ENCODE peak calls at places on chromosomes 6 and 20, in six cellular contexts. One of them, this sample, is unnamed.

GRCh38 chr6:109235639-109236038 is 140.3 kb downstream of the CEP57L1 start:
- DNase-seq in choroid plexus epithelial cell: no peak
- DNase-seq in fibroblast of lung: no peak
- DNase-seq in H9: no peak
- DNase-seq in upper lobe of left lung: no peak
- DNase-seq in thoracic aorta: no peak
- DNase-seq in this sample: no peak

GRCh38 chr6:30163090-30163917 is at the start of gene TRIM15:
- DNase-seq in thoracic aorta: no peak
- DNase-seq in H9: peak
- DNase-seq in fibroblast of lung: no peak
- DNase-seq in upper lobe of left lung: no peak
- DNase-seq in choroid plexus epithelial cell: no peak
- DNase-seq in this sample: no peak

GRCh38 chr20:41334036-41334435 is 6.6 kb upstream of the LPIN3 start:
- DNase-seq in thoracic aorta: no peak
- DNase-seq in choroid plexus epithelial cell: no peak
- DNase-seq in upper lobe of left lung: no peak
- DNase-seq in fibroblast of lung: no peak
- DNase-seq in H9: no peak
- DNase-seq in this sample: no peak

GRCh38 chr6:152091201-152091600 is 283.7 kb downstream of the ESR1 start:
- DNase-seq in fibroblast of lung: no peak
- DNase-seq in H9: no peak
- DNase-seq in choroid plexus epithelial cell: peak
- DNase-seq in thoracic aorta: no peak
- DNase-seq in upper lobe of left lung: no peak
- DNase-seq in this sample: no peak

GRCh38 chr20:62550087-62550565 is 74.3 kb upstream of the GATA5 start:
- DNase-seq in thoracic aorta: no peak
- DNase-seq in H9: no peak
- DNase-seq in fibroblast of lung: no peak
- DNase-seq in choroid plexus epithelial cell: no peak
- DNase-seq in upper lobe of left lung: peak
- DNase-seq in this sample: no peak

GRCh38 chr20:46523696-46524328 is 10.5 kb upstream of the ZNF334 start:
- DNase-seq in fibroblast of lung: peak
- DNase-seq in thoracic aorta: no peak
- DNase-seq in upper lobe of left lung: no peak
- DNase-seq in choroid plexus epithelial cell: peak
- DNase-seq in H9: no peak
- DNase-seq in this sample: no peak

GRCh38 chr6:83708546-83708969 is 343 bp downstream of the SNAP91 start:
- DNase-seq in upper lobe of left lung: no peak
- DNase-seq in thoracic aorta: no peak
- DNase-seq in choroid plexus epithelial cell: peak
- DNase-seq in H9: peak
- DNase-seq in fibroblast of lung: peak
- DNase-seq in this sample: no peak

GRCh38 chr20:60257671-60258070 is 299.4 kb downstream of the CDH26 start:
- DNase-seq in thoracic aorta: no peak
- DNase-seq in upper lobe of left lung: no peak
- DNase-seq in fibroblast of lung: no peak
- DNase-seq in choroid plexus epithelial cell: no peak
- DNase-seq in H9: no peak
- DNase-seq in this sample: no peak

DNA sequence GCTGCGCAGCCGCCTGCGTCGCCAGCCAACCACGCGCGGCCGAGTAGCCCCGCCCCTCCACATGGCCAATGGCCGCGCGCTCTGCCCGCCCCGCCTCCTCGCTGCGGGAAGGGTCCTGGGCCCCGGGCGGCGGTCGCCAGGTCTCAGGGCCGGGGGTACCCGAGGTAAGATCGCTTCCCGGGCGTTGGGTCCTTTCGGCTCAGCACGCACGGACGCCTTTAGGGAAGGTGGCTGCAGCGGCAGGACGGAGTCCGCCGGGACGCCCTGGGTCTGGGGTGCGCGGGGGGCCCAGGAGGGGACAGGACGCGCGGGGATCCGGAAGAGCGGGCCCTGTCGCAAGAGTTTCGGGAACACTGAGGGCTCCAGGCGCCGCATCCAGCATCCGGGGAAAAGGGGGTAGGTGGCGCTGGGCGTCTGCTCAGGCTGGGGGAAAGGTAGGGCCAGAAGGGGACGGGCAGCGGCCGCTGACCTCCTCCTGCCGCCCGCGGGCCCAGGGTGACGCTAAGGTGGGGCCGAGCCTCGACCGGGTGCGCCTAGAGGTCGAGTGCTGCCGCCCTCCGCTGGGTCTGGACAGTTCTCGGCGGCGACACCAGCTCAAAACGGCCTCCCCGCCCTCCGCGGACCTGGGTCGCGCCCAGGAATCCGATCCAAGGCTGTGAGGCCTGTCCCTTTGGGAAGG is at the start of gene MAVS:
- DNase-seq in choroid plexus epithelial cell: peak
- DNase-seq in upper lobe of left lung: peak
- DNase-seq in thoracic aorta: peak
- DNase-seq in fibroblast of lung: peak
- DNase-seq in H9: peak
- DNase-seq in this sample: peak
- TF ChIP-seq CTCF in choroid plexus epithelial cell: no peak
- TF ChIP-seq CTCF in upper lobe of left lung: no peak
- TF ChIP-seq CTCF in thoracic aorta: no peak
- TF ChIP-seq CTCF in fibroblast of lung: no peak
- TF ChIP-seq CTCF in H9: no peak
- TF ChIP-seq CTCF in this sample: peak

GRCh38 chr20:31869942-31870702 is at the start of the genes DUSP15 and TTLL9:
- DNase-seq in fibroblast of lung: no peak
- DNase-seq in thoracic aorta: no peak
- DNase-seq in choroid plexus epithelial cell: no peak
- DNase-seq in H9: no peak
- DNase-seq in upper lobe of left lung: peak
- DNase-seq in this sample: peak

GRCh38 chr20:31870703-31871601 is 518 bp downstream of the TTLL9 start:
- DNase-seq in H9: no peak
- DNase-seq in upper lobe of left lung: no peak
- DNase-seq in fibroblast of lung: no peak
- DNase-seq in choroid plexus epithelial cell: no peak
- DNase-seq in thoracic aorta: no peak
- DNase-seq in this sample: peak

GRCh38 chr20:31872406-31872805 is 2.0 kb downstream of the TTLL9 start:
- DNase-seq in fibroblast of lung: no peak
- DNase-seq in upper lobe of left lung: no peak
- DNase-seq in H9: no peak
- DNase-seq in choroid plexus epithelial cell: no peak
- DNase-seq in thoracic aorta: no peak
- DNase-seq in this sample: no peak

GRCh38 chr20:31869673-31869941 is 720 bp downstream of the DUSP15 start:
- DNase-seq in choroid plexus epithelial cell: no peak
- DNase-seq in H9: no peak
- DNase-seq in upper lobe of left lung: no peak
- DNase-seq in thoracic aorta: no peak
- DNase-seq in fibroblast of lung: no peak
- DNase-seq in this sample: no peak

DNA sequence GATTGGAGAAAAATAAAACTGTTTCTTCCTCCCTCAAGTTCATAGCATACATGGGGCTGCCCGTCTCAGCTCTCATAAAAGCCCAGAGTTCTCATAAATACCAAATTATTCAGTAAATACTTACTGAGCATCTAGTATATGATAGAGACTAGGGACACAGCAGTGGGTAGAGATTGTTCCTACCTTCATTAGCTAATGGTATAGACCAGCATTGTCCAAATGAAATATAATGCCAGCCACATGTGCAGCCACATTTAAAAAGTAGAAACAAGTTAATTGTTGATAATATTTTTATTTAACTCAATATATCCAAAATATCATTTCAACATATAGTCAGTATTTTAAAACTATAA is 1.1 kb downstream of the TTLL9 start:
- DNase-seq in choroid plexus epithelial cell: no peak
- DNase-seq in upper lobe of left lung: no peak
- DNase-seq in thoracic aorta: no peak
- DNase-seq in fibroblast of lung: no peak
- DNase-seq in H9: no peak
- DNase-seq in this sample: no peak
- TF ChIP-seq CTCF in choroid plexus epithelial cell: no peak
- TF ChIP-seq CTCF in upper lobe of left lung: no peak
- TF ChIP-seq CTCF in thoracic aorta: no peak
- TF ChIP-seq CTCF in fibroblast of lung: no peak
- TF ChIP-seq CTCF in H9: no peak
- TF ChIP-seq CTCF in this sample: no peak

GRCh38 chr6:146785001-146785585 is 186.3 kb downstream of the ADGB start:
- DNase-seq in fibroblast of lung: peak
- DNase-seq in thoracic aorta: no peak
- DNase-seq in upper lobe of left lung: no peak
- DNase-seq in H9: no peak
- DNase-seq in choroid plexus epithelial cell: peak
- DNase-seq in this sample: no peak
- TF ChIP-seq CTCF in fibroblast of lung: peak
- TF ChIP-seq CTCF in thoracic aorta: no peak
- TF ChIP-seq CTCF in upper lobe of left lung: no peak
- TF ChIP-seq CTCF in H9: peak
- TF ChIP-seq CTCF in choroid plexus epithelial cell: peak
- TF ChIP-seq CTCF in this sample: peak

GRCh38 chr20:7332169-7332568 is 564.7 kb downstream of the BMP2 start:
- DNase-seq in H9: no peak
- DNase-seq in fibroblast of lung: no peak
- DNase-seq in choroid plexus epithelial cell: no peak
- DNase-seq in upper lobe of left lung: no peak
- DNase-seq in thoracic aorta: no peak
- DNase-seq in this sample: no peak
- TF ChIP-seq CTCF in H9: no peak
- TF ChIP-seq CTCF in fibroblast of lung: no peak
- TF ChIP-seq CTCF in choroid plexus epithelial cell: no peak
- TF ChIP-seq CTCF in upper lobe of left lung: no peak
- TF ChIP-seq CTCF in thoracic aorta: no peak
- TF ChIP-seq CTCF in this sample: no peak

GRCh38 chr6:26473429-26473757 is 15.6 kb downstream of the BTN2A1 start:
- DNase-seq in choroid plexus epithelial cell: no peak
- DNase-seq in thoracic aorta: no peak
- DNase-seq in H9: no peak
- DNase-seq in upper lobe of left lung: no peak
- DNase-seq in fibroblast of lung: no peak
- DNase-seq in this sample: no peak

GRCh38 chr6:26472549-26473245 is 14.9 kb downstream of the BTN2A1 start:
- DNase-seq in fibroblast of lung: no peak
- DNase-seq in thoracic aorta: no peak
- DNase-seq in upper lobe of left lung: no peak
- DNase-seq in choroid plexus epithelial cell: no peak
- DNase-seq in H9: no peak
- DNase-seq in this sample: no peak

GRCh38 chr6:26468829-26469228 is 11.1 kb downstream of the BTN2A1 start:
- DNase-seq in H9: no peak
- DNase-seq in upper lobe of left lung: no peak
- DNase-seq in choroid plexus epithelial cell: no peak
- DNase-seq in thoracic aorta: no peak
- DNase-seq in fibroblast of lung: no peak
- DNase-seq in this sample: no peak

GRCh38 chr6:26471970-26472369 is 14.2 kb downstream of the BTN2A1 start:
- DNase-seq in fibroblast of lung: no peak
- DNase-seq in choroid plexus epithelial cell: no peak
- DNase-seq in upper lobe of left lung: no peak
- DNase-seq in H9: no peak
- DNase-seq in thoracic aorta: no peak
- DNase-seq in this sample: no peak

DNA sequence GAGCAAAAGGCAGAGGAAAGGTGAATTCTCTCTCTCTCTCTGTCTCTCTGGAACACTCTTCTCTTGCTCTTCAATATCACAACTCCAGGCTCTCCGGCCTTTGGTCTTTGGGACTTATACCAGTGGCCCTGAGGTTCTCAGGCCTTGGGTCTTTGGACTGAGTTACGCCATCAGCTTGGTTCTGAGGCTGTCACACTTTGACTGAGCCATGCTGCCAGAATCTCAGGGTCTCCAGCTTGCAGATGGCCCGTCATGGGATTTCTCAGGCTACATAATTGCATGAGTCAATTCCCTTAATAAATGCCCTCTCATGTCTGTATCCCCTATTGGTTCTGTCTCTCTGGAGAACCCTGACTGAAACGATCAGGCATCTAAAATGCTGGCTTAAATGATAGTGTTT is 12.9 kb downstream of the BTN2A1 start:
- DNase-seq in H9: no peak
- DNase-seq in fibroblast of lung: no peak
- DNase-seq in upper lobe of left lung: no peak
- DNase-seq in choroid plexus epithelial cell: no peak
- DNase-seq in thoracic aorta: no peak
- DNase-seq in this sample: no peak
- TF ChIP-seq CTCF in H9: no peak
- TF ChIP-seq CTCF in fibroblast of lung: no peak
- TF ChIP-seq CTCF in upper lobe of left lung: no peak
- TF ChIP-seq CTCF in choroid plexus epithelial cell: no peak
- TF ChIP-seq CTCF in thoracic aorta: no peak
- TF ChIP-seq CTCF in this sample: no peak

GRCh38 chr20:50713677-50714101 is 17.7 kb upstream of the PARD6B start:
- DNase-seq in thoracic aorta: no peak
- DNase-seq in H9: peak
- DNase-seq in fibroblast of lung: peak
- DNase-seq in choroid plexus epithelial cell: peak
- DNase-seq in upper lobe of left lung: no peak
- DNase-seq in this sample: no peak
- TF ChIP-seq CTCF in thoracic aorta: peak
- TF ChIP-seq CTCF in H9: peak
- TF ChIP-seq CTCF in fibroblast of lung: peak
- TF ChIP-seq CTCF in choroid plexus epithelial cell: peak
- TF ChIP-seq CTCF in upper lobe of left lung: peak
- TF ChIP-seq CTCF in this sample: no peak

GRCh38 chr20:57195759-57196100 is 70.7 kb downstream of the BMP7 start:
- DNase-seq in fibroblast of lung: no peak
- DNase-seq in upper lobe of left lung: no peak
- DNase-seq in H9: no peak
- DNase-seq in thoracic aorta: no peak
- DNase-seq in choroid plexus epithelial cell: no peak
- DNase-seq in this sample: no peak
- TF ChIP-seq CTCF in fibroblast of lung: no peak
- TF ChIP-seq CTCF in upper lobe of left lung: no peak
- TF ChIP-seq CTCF in H9: no peak
- TF ChIP-seq CTCF in thoracic aorta: no peak
- TF ChIP-seq CTCF in choroid plexus epithelial cell: no peak
- TF ChIP-seq CTCF in this sample: no peak

DNA sequence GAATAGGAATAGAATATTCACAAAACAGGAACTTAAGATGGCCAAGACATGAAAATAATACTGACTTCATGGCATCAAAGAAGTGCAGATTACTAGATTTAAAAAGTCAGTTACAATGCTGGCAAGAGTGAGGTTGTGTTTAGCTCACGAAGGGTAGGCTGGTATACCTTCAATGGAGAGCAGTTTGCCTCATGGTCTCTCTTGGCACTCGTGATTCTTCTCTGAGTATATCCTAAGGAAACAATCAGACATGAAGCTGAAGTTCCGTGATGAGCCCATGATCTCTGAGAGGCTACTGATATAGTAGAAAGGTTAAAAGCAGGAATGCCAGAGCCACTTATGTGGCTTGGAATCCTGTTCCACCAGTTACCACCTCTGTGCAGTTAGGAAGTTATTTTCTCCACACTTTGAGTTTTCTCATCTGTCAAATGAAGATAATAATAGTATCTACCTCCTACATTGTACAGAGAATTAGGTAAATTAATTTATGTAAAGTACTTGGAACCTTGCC is 7.2 kb downstream of the NCOA7 start:
- DNase-seq in H9: no peak
- DNase-seq in thoracic aorta: no peak
- DNase-seq in upper lobe of left lung: no peak
- DNase-seq in fibroblast of lung: no peak
- DNase-seq in choroid plexus epithelial cell: no peak
- DNase-seq in this sample: no peak
- TF ChIP-seq CTCF in H9: no peak
- TF ChIP-seq CTCF in thoracic aorta: no peak
- TF ChIP-seq CTCF in upper lobe of left lung: no peak
- TF ChIP-seq CTCF in fibroblast of lung: no peak
- TF ChIP-seq CTCF in choroid plexus epithelial cell: no peak
- TF ChIP-seq CTCF in this sample: no peak